ENCODE peak calls at places on chromosome X, in nine cellular contexts. C, R, I, M, G, D, B, A and K are unnamed samples.
A peak's percentile ranks its signal among the peaks of the same experiment; 100 is the strongest.

GRCh38 chrX:19670321-19670750 is 155.0 kb upstream of the MAP3K15 start:
- DNase-seq in C (no peak), R (no peak), I (no peak), M (no peak), G (peak; percentile 38), D (no peak), B (no peak), A (no peak), K (peak; percentile 8)

GRCh38 chrX:11188664-11189063 is 77.5 kb downstream of the HCCS start:
- DNase-seq in C (no peak), R (peak; percentile 43), I (no peak), M (no peak), G (peak; percentile 38), D (no peak), B (no peak), A (no peak), K (no peak)

GRCh38 chrX:104112326-104112951 is at the start of gene ZCCHC18:
- DNase-seq in C (no peak), R (peak; percentile 78), I (peak; percentile 31), M (peak; percentile 82), G (peak; percentile 57), D (peak; percentile 91), B (no peak), A (peak; percentile 82), K (peak; percentile 58)

GRCh38 chrX:9501362-9501761 is 36.5 kb downstream of the TBL1X start:
- DNase-seq in C (no peak), R (no peak), I (no peak), M (peak; percentile 17), G (no peak), D (peak; percentile 7), B (no peak), A (no peak), K (no peak)

GRCh38 chrX:46922601-46923000 is 10.4 kb downstream of the JADE3 start:
- DNase-seq in C (no peak), R (no peak), I (no peak), M (no peak), G (no peak), D (no peak), B (no peak), A (no peak), K (no peak)

GRCh38 chrX:42678133-42678532 is 99.8 kb downstream of the PPP1R2C start:
- DNase-seq in C (no peak), R (peak; percentile 6), I (no peak), M (peak; percentile 4), G (no peak), D (no peak), B (no peak), A (peak; percentile 3), K (peak; percentile 7)

GRCh38 chrX:23828894-23829293 is 45.9 kb downstream of the SAT1 start:
- DNase-seq in C (no peak), R (no peak), I (no peak), M (no peak), G (peak; percentile 11), D (no peak), B (no peak), A (no peak), K (no peak)

GRCh38 chrX:10233173-10233572 is 76.4 kb downstream of the CLCN4 start:
- DNase-seq in C (no peak), R (peak; percentile 21), I (no peak), M (no peak), G (peak; percentile 65), D (no peak), B (no peak), A (no peak), K (no peak)

GRCh38 chrX:55111578-55112254 is 22.9 kb downstream of the PAGE2 start:
- DNase-seq in C (no peak), R (no peak), I (no peak), M (no peak), G (no peak), D (no peak), B (no peak), A (no peak), K (no peak)

GRCh38 chrX:18683027-18683426 is 11.1 kb upstream of the RS1 start:
- DNase-seq in C (no peak), R (no peak), I (no peak), M (no peak), G (no peak), D (no peak), B (no peak), A (no peak), K (no peak)

GRCh38 chrX:791479-792034 is 161.0 kb downstream of the SHOX start:
- DNase-seq in C (no peak), R (no peak), I (no peak), M (peak; percentile 84), G (no peak), D (peak; percentile 66), B (no peak), A (no peak), K (no peak)

GRCh38 chrX:38982370-38982769 is 181.1 kb downstream of the MID1IP1 start:
- DNase-seq in C (no peak), R (no peak), I (no peak), M (no peak), G (no peak), D (no peak), B (no peak), A (no peak), K (peak; percentile 7)

GRCh38 chrX:54482839-54483593 is 13.0 kb downstream of the FGD1 start:
- DNase-seq in C (no peak), R (no peak), I (no peak), M (peak; percentile 59), G (no peak), D (peak; percentile 28), B (no peak), A (no peak), K (peak; percentile 23)

GRCh38 chrX:56765816-56766553 is 36.9 kb downstream of the NBDY start:
- DNase-seq in C (no peak), R (no peak), I (no peak), M (no peak), G (no peak), D (no peak), B (no peak), A (no peak), K (no peak)

GRCh38 chrX:72280210-72280882 is 3.3 kb upstream of the RPS4X start:
- DNase-seq in C (no peak), R (no peak), I (peak; percentile 29), M (no peak), G (peak; percentile 38), D (no peak), B (no peak), A (no peak), K (no peak)

GRCh38 chrX:129984196-129984962 is 1.9 kb downstream of the BCORL1 start:
- DNase-seq in C (peak; percentile 58), R (peak; percentile 3), I (peak; percentile 73), M (peak; percentile 32), G (no peak), D (peak; percentile 43), B (no peak), A (no peak), K (peak; percentile 53)

GRCh38 chrX:42776195-42776594 is 1.8 kb downstream of the PPP1R2C start:
- DNase-seq in C (peak; percentile 7), R (peak; percentile 55), I (no peak), M (no peak), G (no peak), D (no peak), B (no peak), A (peak; percentile 88), K (peak; percentile 18)

GRCh38 chrX:134735015-134735414 is 76.7 kb upstream of the PLAC1 start:
- DNase-seq in C (no peak), R (no peak), I (no peak), M (no peak), G (no peak), D (no peak), B (no peak), A (no peak), K (no peak)

GRCh38 chrX:134732676-134733075 is 74.4 kb upstream of the PLAC1 start:
- DNase-seq in C (no peak), R (peak; percentile 64), I (no peak), M (no peak), G (no peak), D (no peak), B (no peak), A (no peak), K (no peak)

GRCh38 chrX:134733595-134733994 is 75.3 kb upstream of the PLAC1 start:
- DNase-seq in C (no peak), R (no peak), I (no peak), M (no peak), G (no peak), D (no peak), B (no peak), A (no peak), K (no peak)

GRCh38 chrX:134736351-134736750 is 78.1 kb upstream of the PLAC1 start:
- DNase-seq in C (no peak), R (no peak), I (no peak), M (no peak), G (no peak), D (no peak), B (no peak), A (no peak), K (no peak)

DNA sequence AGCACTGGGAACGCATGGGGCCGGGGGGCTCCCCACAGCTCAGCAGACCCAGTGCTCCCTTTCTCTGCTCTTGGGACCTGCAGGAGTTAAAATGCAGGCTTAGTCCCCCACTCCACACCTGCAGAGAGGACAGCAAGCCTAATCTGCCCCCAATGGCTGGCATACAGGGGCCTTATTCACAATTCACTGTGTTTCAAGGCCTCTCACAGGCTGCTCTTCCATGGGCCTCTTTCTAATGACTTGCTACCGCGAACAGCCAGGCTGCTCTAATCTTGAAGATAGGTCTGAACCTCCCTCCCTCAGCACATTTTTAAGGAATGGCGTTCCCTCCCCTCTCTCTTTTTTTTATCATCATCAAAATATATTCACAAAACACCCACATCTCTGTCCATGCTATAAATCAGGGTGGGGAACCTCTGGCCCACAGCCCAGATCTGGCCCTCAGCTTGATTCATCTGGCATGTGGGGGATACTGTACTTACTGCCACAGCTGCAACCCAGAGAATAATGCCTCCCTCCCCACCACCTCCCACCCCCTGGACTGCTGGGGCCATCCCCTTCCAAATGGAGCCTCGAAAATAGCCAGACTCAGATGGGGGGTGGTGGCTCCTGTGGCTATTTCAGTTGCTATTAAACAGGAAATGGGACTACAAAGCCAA is 76.2 kb upstream of the PLAC1 start:
- DNase-seq in C (no peak), R (peak; percentile 87), I (no peak), M (no peak), G (peak; percentile 80), D (no peak), B (no peak), A (peak; percentile 24), K (no peak)
- H2AFZ ChIP-seq in C (no peak overlapping the region), R (no peak overlapping the region), I (no peak overlapping the region), M (no peak overlapping the region), G (peak overlapping the region; percentile 50), D (no peak overlapping the region), B (no peak overlapping the region), A (no peak overlapping the region), K (no peak overlapping the region)

GRCh38 chrX:13374364-13374763 is 54.5 kb upstream of the ATXN3L start:
- DNase-seq in C (no peak), R (no peak), I (no peak), M (no peak), G (no peak), D (no peak), B (no peak), A (no peak), K (no peak)
- H2AFZ ChIP-seq in C (no peak overlapping the region), R (no peak overlapping the region), I (no peak overlapping the region), M (no peak overlapping the region), G (no peak overlapping the region), D (no peak overlapping the region), B (no peak overlapping the region), A (no peak overlapping the region), K (no peak overlapping the region)

GRCh38 chrX:154546354-154547244 is at the start of gene G6PD:
- DNase-seq in C (peak; percentile 83), R (peak; percentile 44), I (peak; percentile 91), M (peak; percentile 72), G (peak; percentile 35), D (peak; percentile 87), B (peak; percentile 6), A (peak; percentile 51), K (peak; percentile 84)
- H2AFZ ChIP-seq in C (peak within 1 kb of the TSS; percentile 80), R (no peak within 1 kb of the TSS), I (peak within 1 kb of the TSS; percentile 90), M (no peak within 1 kb of the TSS), G (peak within 1 kb of the TSS; percentile 88), D (no peak within 1 kb of the TSS), B (no peak within 1 kb of the TSS), A (peak within 1 kb of the TSS; percentile 42), K (peak within 1 kb of the TSS; percentile 63)

GRCh38 chrX:105458846-105459245 is 238.4 kb upstream of the TEX13A start:
- DNase-seq in C (no peak), R (peak; percentile 30), I (no peak), M (no peak), G (no peak), D (no peak), B (no peak), A (no peak), K (no peak)
- H2AFZ ChIP-seq in C (no peak overlapping the region), R (no peak overlapping the region), I (no peak overlapping the region), M (peak overlapping the region; percentile 24), G (no peak overlapping the region), D (no peak overlapping the region), B (no peak overlapping the region), A (no peak overlapping the region), K (no peak overlapping the region)